ENCODE peak calls at places on chromosomes 5 and 9, in six cellular contexts. I is A673; Z is mesendoderm; O is stimulated activated CD4-positive, alpha-beta T cell treated with anti-CD3 and anti-CD28 coated beads, Interleukin-2, amount 100 ng/mL, for 24 hours; K is AG04450; A is AG09319. T is an unnamed sample.

GRCh38 chr5:72988769-72989168 is 32.9 kb downstream of the FCHO2 start:
- DNase-seq in I (no peak), Z (peak), O (no peak), K (no peak), A (no peak), T (no peak)

GRCh38 chr9:81652058-81652457 is 37.3 kb downstream of the TLE1 start:
- DNase-seq in I (no peak), Z (no peak), O (no peak), K (no peak), A (no peak), T (no peak)

GRCh38 chr5:124652514-124652819 is 94.0 kb downstream of the ZNF608 start:
- DNase-seq in I (no peak), Z (no peak), O (no peak), K (no peak), A (no peak), T (no peak)

GRCh38 chr5:95669985-95670384 is 12.8 kb downstream of the SPATA9 start:
- DNase-seq in I (no peak), Z (no peak), O (no peak), K (no peak), A (no peak), T (no peak)

GRCh38 chr5:94361832-94362754 is 256.3 kb downstream of the KIAA0825 start:
- DNase-seq in I (no peak), Z (peak), O (no peak), K (no peak), A (no peak), T (no peak)

GRCh38 chr5:32254987-32255900 is 57.5 kb downstream of the MTMR12 start:
- DNase-seq in I (peak), Z (no peak), O (no peak), K (no peak), A (peak), T (peak)

GRCh38 chr5:140220032-140220697 is 45.2 kb downstream of the CYSTM1 start:
- DNase-seq in I (peak), Z (peak), O (no peak), K (no peak), A (no peak), T (peak)

GRCh38 chr5:5231576-5231975 is 91.4 kb downstream of the ADAMTS16 start:
- DNase-seq in I (no peak), Z (peak), O (no peak), K (no peak), A (no peak), T (no peak)

GRCh38 chr9:114434878-114435311 is 47.1 kb upstream of the AKNA start:
- DNase-seq in I (peak), Z (peak), O (no peak), K (no peak), A (no peak), T (peak)

GRCh38 chr5:176820937-176821336 is 10.6 kb downstream of the UNC5A start:
- DNase-seq in I (no peak), Z (no peak), O (no peak), K (no peak), A (no peak), T (no peak)

T was measured in fibroblast of mammary gland.